ENCODE peak calls at places on chromosome 13, in eight cellular contexts. One of them, this sample, is unnamed.
A peak's percentile ranks its signal among the peaks of the same experiment; 100 is the strongest.

GRCh38 chr13:51643114-51643881 is 59.0 kb downstream of the WDFY2 start:
- DNase-seq in RPMI7951: peak; percentile 94
- DNase-seq in CD4-positive, alpha-beta T cell: no peak
- DNase-seq in AG04450: peak; percentile 63
- DNase-seq in fibroblast of mammary gland: peak; percentile 97
- DNase-seq in NB4: peak; percentile 36
- DNase-seq in DMS53: no peak
- DNase-seq in activated T-cell treated with anti-CD3 and anti-CD28 coated beads, Interleukin-2, amount 50 U/mL, for 48 hours: no peak
- DNase-seq in this sample: peak; percentile 92

GRCh38 chr13:113820813-113821651 is 42.8 kb downstream of the GAS6 start:
- DNase-seq in activated T-cell treated with anti-CD3 and anti-CD28 coated beads, Interleukin-2, amount 50 U/mL, for 48 hours: no peak
- DNase-seq in fibroblast of mammary gland: peak; percentile 99
- DNase-seq in CD4-positive, alpha-beta T cell: no peak
- DNase-seq in RPMI7951: peak; percentile 99
- DNase-seq in AG04450: peak; percentile 97
- DNase-seq in NB4: peak; percentile 96
- DNase-seq in DMS53: peak; percentile 75
- DNase-seq in this sample: peak; percentile 97

GRCh38 chr13:31925079-31925478 is 106.5 kb upstream of the FRY start:
- DNase-seq in DMS53: no peak
- DNase-seq in NB4: no peak
- DNase-seq in CD4-positive, alpha-beta T cell: no peak
- DNase-seq in RPMI7951: no peak
- DNase-seq in activated T-cell treated with anti-CD3 and anti-CD28 coated beads, Interleukin-2, amount 50 U/mL, for 48 hours: no peak
- DNase-seq in AG04450: no peak
- DNase-seq in fibroblast of mammary gland: no peak
- DNase-seq in this sample: no peak

GRCh38 chr13:40672310-40673060 is 6.0 kb upstream of the FOXO1 start:
- DNase-seq in DMS53: peak; percentile 84
- DNase-seq in fibroblast of mammary gland: peak; percentile 87
- DNase-seq in activated T-cell treated with anti-CD3 and anti-CD28 coated beads, Interleukin-2, amount 50 U/mL, for 48 hours: no peak
- DNase-seq in AG04450: peak; percentile 15
- DNase-seq in NB4: no peak
- DNase-seq in RPMI7951: peak; percentile 79
- DNase-seq in CD4-positive, alpha-beta T cell: no peak
- DNase-seq in this sample: peak; percentile 77

GRCh38 chr13:89514534-89515312 is 1832.8 kb upstream of the MIR17HG start:
- DNase-seq in RPMI7951: peak; percentile 5
- DNase-seq in NB4: no peak
- DNase-seq in DMS53: peak; percentile 74
- DNase-seq in fibroblast of mammary gland: peak; percentile 66
- DNase-seq in activated T-cell treated with anti-CD3 and anti-CD28 coated beads, Interleukin-2, amount 50 U/mL, for 48 hours: no peak
- DNase-seq in CD4-positive, alpha-beta T cell: no peak
- DNase-seq in AG04450: peak; percentile 11
- DNase-seq in this sample: peak; percentile 20

GRCh38 chr13:49444517-49445395 is 682 bp downstream of the SETDB2 start:
- DNase-seq in CD4-positive, alpha-beta T cell: no peak
- DNase-seq in AG04450: no peak
- DNase-seq in DMS53: peak; percentile 80
- DNase-seq in RPMI7951: peak; percentile 73
- DNase-seq in activated T-cell treated with anti-CD3 and anti-CD28 coated beads, Interleukin-2, amount 50 U/mL, for 48 hours: peak; percentile 46
- DNase-seq in NB4: peak; percentile 92
- DNase-seq in fibroblast of mammary gland: peak; percentile 87
- DNase-seq in this sample: peak; percentile 64

GRCh38 chr13:109787135-109787954 is 962 bp upstream of the IRS2 start:
- DNase-seq in AG04450: no peak
- DNase-seq in NB4: peak; percentile 83
- DNase-seq in activated T-cell treated with anti-CD3 and anti-CD28 coated beads, Interleukin-2, amount 50 U/mL, for 48 hours: peak; percentile 55
- DNase-seq in fibroblast of mammary gland: peak; percentile 49
- DNase-seq in DMS53: peak; percentile 59
- DNase-seq in CD4-positive, alpha-beta T cell: no peak
- DNase-seq in RPMI7951: peak; percentile 45
- DNase-seq in this sample: peak; percentile 55

GRCh38 chr13:23753523-23753922 is 135.7 kb downstream of the MIPEP start:
- DNase-seq in CD4-positive, alpha-beta T cell: no peak
- DNase-seq in RPMI7951: peak; percentile 25
- DNase-seq in AG04450: no peak
- DNase-seq in fibroblast of mammary gland: peak; percentile 45
- DNase-seq in DMS53: peak; percentile 85
- DNase-seq in NB4: no peak
- DNase-seq in activated T-cell treated with anti-CD3 and anti-CD28 coated beads, Interleukin-2, amount 50 U/mL, for 48 hours: no peak
- DNase-seq in this sample: peak; percentile 48

GRCh38 chr13:41658057-41658642 is 200.8 kb downstream of the RGCC start:
- DNase-seq in AG04450: peak; percentile 74
- DNase-seq in CD4-positive, alpha-beta T cell: no peak
- DNase-seq in fibroblast of mammary gland: peak; percentile 60
- DNase-seq in NB4: no peak
- DNase-seq in DMS53: no peak
- DNase-seq in activated T-cell treated with anti-CD3 and anti-CD28 coated beads, Interleukin-2, amount 50 U/mL, for 48 hours: no peak
- DNase-seq in RPMI7951: no peak
- DNase-seq in this sample: peak; percentile 9

GRCh38 chr13:45242070-45242469 is 41.2 kb upstream of the KCTD4 start:
- DNase-seq in NB4: no peak
- DNase-seq in fibroblast of mammary gland: peak; percentile 56
- DNase-seq in DMS53: peak; percentile 3
- DNase-seq in CD4-positive, alpha-beta T cell: no peak
- DNase-seq in RPMI7951: peak; percentile 42
- DNase-seq in AG04450: no peak
- DNase-seq in activated T-cell treated with anti-CD3 and anti-CD28 coated beads, Interleukin-2, amount 50 U/mL, for 48 hours: no peak
- DNase-seq in this sample: peak; percentile 52

GRCh38 chr13:46964789-46965527 is 68.1 kb upstream of the HTR2A start:
- DNase-seq in activated T-cell treated with anti-CD3 and anti-CD28 coated beads, Interleukin-2, amount 50 U/mL, for 48 hours: no peak
- DNase-seq in fibroblast of mammary gland: peak; percentile 98
- DNase-seq in AG04450: no peak
- DNase-seq in NB4: no peak
- DNase-seq in RPMI7951: peak; percentile 78
- DNase-seq in DMS53: peak; percentile 84
- DNase-seq in CD4-positive, alpha-beta T cell: no peak
- DNase-seq in this sample: peak; percentile 52

GRCh38 chr13:114011226-114011625 is 37.4 kb upstream of the C13orf46 start:
- DNase-seq in RPMI7951: no peak
- DNase-seq in AG04450: no peak
- DNase-seq in NB4: no peak
- DNase-seq in activated T-cell treated with anti-CD3 and anti-CD28 coated beads, Interleukin-2, amount 50 U/mL, for 48 hours: no peak
- DNase-seq in fibroblast of mammary gland: no peak
- DNase-seq in CD4-positive, alpha-beta T cell: no peak
- DNase-seq in DMS53: no peak
- DNase-seq in this sample: no peak

GRCh38 chr13:51520524-51520923 is 63.7 kb upstream of the WDFY2 start:
- DNase-seq in fibroblast of mammary gland: peak; percentile 83
- DNase-seq in CD4-positive, alpha-beta T cell: no peak
- DNase-seq in RPMI7951: peak; percentile 32
- DNase-seq in NB4: peak; percentile 91
- DNase-seq in DMS53: no peak
- DNase-seq in activated T-cell treated with anti-CD3 and anti-CD28 coated beads, Interleukin-2, amount 50 U/mL, for 48 hours: no peak
- DNase-seq in AG04450: peak; percentile 59
- DNase-seq in this sample: peak; percentile 47

GRCh38 chr13:91174886-91175501 is 172.5 kb upstream of the MIR17HG start:
- DNase-seq in fibroblast of mammary gland: no peak
- DNase-seq in activated T-cell treated with anti-CD3 and anti-CD28 coated beads, Interleukin-2, amount 50 U/mL, for 48 hours: no peak
- DNase-seq in NB4: no peak
- DNase-seq in CD4-positive, alpha-beta T cell: no peak
- DNase-seq in RPMI7951: no peak
- DNase-seq in DMS53: peak; percentile 53
- DNase-seq in AG04450: no peak
- DNase-seq in this sample: no peak

GRCh38 chr13:80307401-80307987 is 33.4 kb downstream of the SPRY2 start:
- DNase-seq in AG04450: no peak
- DNase-seq in RPMI7951: no peak
- DNase-seq in NB4: no peak
- DNase-seq in DMS53: no peak
- DNase-seq in CD4-positive, alpha-beta T cell: no peak
- DNase-seq in activated T-cell treated with anti-CD3 and anti-CD28 coated beads, Interleukin-2, amount 50 U/mL, for 48 hours: no peak
- DNase-seq in fibroblast of mammary gland: no peak
- DNase-seq in this sample: no peak

GRCh38 chr13:30847697-30848307 is 58.3 kb upstream of the MEDAG start:
- DNase-seq in CD4-positive, alpha-beta T cell: no peak
- DNase-seq in AG04450: peak; percentile 93
- DNase-seq in DMS53: no peak
- DNase-seq in RPMI7951: peak; percentile 96
- DNase-seq in activated T-cell treated with anti-CD3 and anti-CD28 coated beads, Interleukin-2, amount 50 U/mL, for 48 hours: peak; percentile 45
- DNase-seq in NB4: peak; percentile 88
- DNase-seq in fibroblast of mammary gland: peak; percentile 100
- DNase-seq in this sample: peak; percentile 95

GRCh38 chr13:112452380-112453206 is 76.4 kb downstream of the SPACA7 start:
- DNase-seq in activated T-cell treated with anti-CD3 and anti-CD28 coated beads, Interleukin-2, amount 50 U/mL, for 48 hours: no peak
- DNase-seq in NB4: no peak
- DNase-seq in CD4-positive, alpha-beta T cell: no peak
- DNase-seq in DMS53: no peak
- DNase-seq in fibroblast of mammary gland: no peak
- DNase-seq in RPMI7951: no peak
- DNase-seq in AG04450: no peak
- DNase-seq in this sample: no peak

GRCh38 chr13:29539866-29540265 is 55.6 kb downstream of the SLC7A1 start:
- DNase-seq in activated T-cell treated with anti-CD3 and anti-CD28 coated beads, Interleukin-2, amount 50 U/mL, for 48 hours: no peak
- DNase-seq in CD4-positive, alpha-beta T cell: no peak
- DNase-seq in DMS53: no peak
- DNase-seq in fibroblast of mammary gland: no peak
- DNase-seq in AG04450: no peak
- DNase-seq in NB4: no peak
- DNase-seq in RPMI7951: no peak
- DNase-seq in this sample: no peak

GRCh38 chr13:48833412-48833811 is 142.3 kb upstream of the FNDC3A start:
- DNase-seq in AG04450: no peak
- DNase-seq in DMS53: no peak
- DNase-seq in NB4: no peak
- DNase-seq in fibroblast of mammary gland: no peak
- DNase-seq in RPMI7951: no peak
- DNase-seq in activated T-cell treated with anti-CD3 and anti-CD28 coated beads, Interleukin-2, amount 50 U/mL, for 48 hours: no peak
- DNase-seq in CD4-positive, alpha-beta T cell: no peak
- DNase-seq in this sample: no peak

GRCh38 chr13:83765796-83766195 is 116.5 kb downstream of the SLITRK1 start:
- DNase-seq in fibroblast of mammary gland: no peak
- DNase-seq in activated T-cell treated with anti-CD3 and anti-CD28 coated beads, Interleukin-2, amount 50 U/mL, for 48 hours: no peak
- DNase-seq in NB4: no peak
- DNase-seq in DMS53: no peak
- DNase-seq in AG04450: no peak
- DNase-seq in CD4-positive, alpha-beta T cell: no peak
- DNase-seq in RPMI7951: peak; percentile 27
- DNase-seq in this sample: no peak

GRCh38 chr13:41008349-41008980 is 10.7 kb downstream of the ELF1 start:
- DNase-seq in fibroblast of mammary gland: peak; percentile 89
- DNase-seq in DMS53: peak; percentile 83
- DNase-seq in AG04450: peak; percentile 37
- DNase-seq in RPMI7951: peak; percentile 59
- DNase-seq in CD4-positive, alpha-beta T cell: no peak
- DNase-seq in activated T-cell treated with anti-CD3 and anti-CD28 coated beads, Interleukin-2, amount 50 U/mL, for 48 hours: no peak
- DNase-seq in NB4: peak; percentile 85
- DNase-seq in this sample: peak; percentile 27

GRCh38 chr13:31053098-31053497 is 108.6 kb downstream of the HSPH1 start:
- DNase-seq in CD4-positive, alpha-beta T cell: no peak
- DNase-seq in AG04450: no peak
- DNase-seq in fibroblast of mammary gland: peak; percentile 22
- DNase-seq in DMS53: peak; percentile 60
- DNase-seq in activated T-cell treated with anti-CD3 and anti-CD28 coated beads, Interleukin-2, amount 50 U/mL, for 48 hours: no peak
- DNase-seq in RPMI7951: peak; percentile 95
- DNase-seq in NB4: no peak
- DNase-seq in this sample: peak; percentile 96

GRCh38 chr13:105047676-105048295 is 1487.7 kb downstream of the EFNB2 start:
- DNase-seq in NB4: no peak
- DNase-seq in RPMI7951: no peak
- DNase-seq in CD4-positive, alpha-beta T cell: no peak
- DNase-seq in fibroblast of mammary gland: no peak
- DNase-seq in DMS53: peak; percentile 1
- DNase-seq in AG04450: no peak
- DNase-seq in activated T-cell treated with anti-CD3 and anti-CD28 coated beads, Interleukin-2, amount 50 U/mL, for 48 hours: no peak
- DNase-seq in this sample: no peak

This sample was measured in M059J.